ENCODE peak calls at places on chromosomes 1 and 21, in eight cellular contexts. One of them, this sample, is unnamed.

GRCh38 chr1:34831721-34832246 is 27.8 kb downstream of the SMIM12 start:
- DNase-seq in fibroblast of the aortic adventitia: no peak
- DNase-seq in activated B cell treated with CpG ODN at 0.5 μM for 24 hours: no peak
- DNase-seq in OCI-LY7: no peak
- DNase-seq in lower lobe of right lung: no peak
- DNase-seq in cardiac fibroblast: no peak
- DNase-seq in mesothelial cell of epicardium: peak
- DNase-seq in BJ: no peak
- DNase-seq in this sample: no peak

GRCh38 chr21:38121888-38122705 is 134.7 kb upstream of the KCNJ15 start:
- DNase-seq in fibroblast of the aortic adventitia: no peak
- DNase-seq in activated B cell treated with CpG ODN at 0.5 μM for 24 hours: no peak
- DNase-seq in OCI-LY7: no peak
- DNase-seq in lower lobe of right lung: no peak
- DNase-seq in cardiac fibroblast: no peak
- DNase-seq in mesothelial cell of epicardium: no peak
- DNase-seq in BJ: no peak
- DNase-seq in this sample: no peak

GRCh38 chr1:109050228-109050995 is 8.5 kb upstream of the WDR47 start:
- DNase-seq in fibroblast of the aortic adventitia: no peak
- DNase-seq in activated B cell treated with CpG ODN at 0.5 μM for 24 hours: no peak
- DNase-seq in OCI-LY7: no peak
- DNase-seq in lower lobe of right lung: no peak
- DNase-seq in cardiac fibroblast: no peak
- DNase-seq in mesothelial cell of epicardium: no peak
- DNase-seq in BJ: no peak
- DNase-seq in this sample: no peak

GRCh38 chr1:113021430-113022085 is 51.4 kb upstream of the LRIG2 start:
- DNase-seq in fibroblast of the aortic adventitia: peak
- DNase-seq in activated B cell treated with CpG ODN at 0.5 μM for 24 hours: no peak
- DNase-seq in OCI-LY7: no peak
- DNase-seq in lower lobe of right lung: no peak
- DNase-seq in cardiac fibroblast: peak
- DNase-seq in mesothelial cell of epicardium: no peak
- DNase-seq in BJ: peak
- DNase-seq in this sample: peak

GRCh38 chr1:169711469-169712308 is at the start of gene SELL:
- DNase-seq in fibroblast of the aortic adventitia: peak
- DNase-seq in activated B cell treated with CpG ODN at 0.5 μM for 24 hours: no peak
- DNase-seq in OCI-LY7: peak
- DNase-seq in lower lobe of right lung: no peak
- DNase-seq in cardiac fibroblast: peak
- DNase-seq in mesothelial cell of epicardium: peak
- DNase-seq in BJ: peak
- DNase-seq in this sample: no peak

GRCh38 chr1:201019321-201019977 is 4.1 kb downstream of the KIF21B start:
- DNase-seq in fibroblast of the aortic adventitia: peak
- DNase-seq in activated B cell treated with CpG ODN at 0.5 μM for 24 hours: peak
- DNase-seq in OCI-LY7: peak
- DNase-seq in lower lobe of right lung: peak
- DNase-seq in cardiac fibroblast: peak
- DNase-seq in mesothelial cell of epicardium: no peak
- DNase-seq in BJ: no peak
- DNase-seq in this sample: no peak

GRCh38 chr1:77265180-77265579 is 16.6 kb upstream of the AK5 start:
- DNase-seq in fibroblast of the aortic adventitia: no peak
- DNase-seq in activated B cell treated with CpG ODN at 0.5 μM for 24 hours: no peak
- DNase-seq in OCI-LY7: no peak
- DNase-seq in lower lobe of right lung: no peak
- DNase-seq in cardiac fibroblast: no peak
- DNase-seq in mesothelial cell of epicardium: no peak
- DNase-seq in BJ: no peak
- DNase-seq in this sample: no peak

GRCh38 chr1:15627343-15627988 is 10.2 kb downstream of the DDI2 start:
- DNase-seq in fibroblast of the aortic adventitia: no peak
- DNase-seq in activated B cell treated with CpG ODN at 0.5 μM for 24 hours: no peak
- DNase-seq in OCI-LY7: no peak
- DNase-seq in lower lobe of right lung: no peak
- DNase-seq in cardiac fibroblast: no peak
- DNase-seq in mesothelial cell of epicardium: no peak
- DNase-seq in BJ: peak
- DNase-seq in this sample: no peak

GRCh38 chr21:45534591-45535331 is 7.5 kb downstream of the SLC19A1 start:
- DNase-seq in fibroblast of the aortic adventitia: no peak
- DNase-seq in activated B cell treated with CpG ODN at 0.5 μM for 24 hours: no peak
- DNase-seq in OCI-LY7: no peak
- DNase-seq in lower lobe of right lung: peak
- DNase-seq in cardiac fibroblast: no peak
- DNase-seq in mesothelial cell of epicardium: peak
- DNase-seq in BJ: no peak
- DNase-seq in this sample: no peak

GRCh38 chr1:223144914-223145313 is 1.9 kb upstream of the TLR5 start:
- DNase-seq in fibroblast of the aortic adventitia: no peak
- DNase-seq in activated B cell treated with CpG ODN at 0.5 μM for 24 hours: no peak
- DNase-seq in OCI-LY7: no peak
- DNase-seq in lower lobe of right lung: no peak
- DNase-seq in cardiac fibroblast: no peak
- DNase-seq in mesothelial cell of epicardium: no peak
- DNase-seq in BJ: no peak
- DNase-seq in this sample: no peak

GRCh38 chr1:151144474-151145157 is 1.8 kb downstream of the SEMA6C start:
- DNase-seq in fibroblast of the aortic adventitia: peak
- DNase-seq in activated B cell treated with CpG ODN at 0.5 μM for 24 hours: no peak
- DNase-seq in OCI-LY7: no peak
- DNase-seq in lower lobe of right lung: no peak
- DNase-seq in cardiac fibroblast: no peak
- DNase-seq in mesothelial cell of epicardium: no peak
- DNase-seq in BJ: no peak
- DNase-seq in this sample: no peak

GRCh38 chr1:56820755-56821461 is 1.7 kb upstream of the FYB2 start:
- DNase-seq in fibroblast of the aortic adventitia: peak
- DNase-seq in activated B cell treated with CpG ODN at 0.5 μM for 24 hours: peak
- DNase-seq in OCI-LY7: peak
- DNase-seq in lower lobe of right lung: peak
- DNase-seq in cardiac fibroblast: peak
- DNase-seq in mesothelial cell of epicardium: peak
- DNase-seq in BJ: no peak
- DNase-seq in this sample: peak

GRCh38 chr1:26482921-26483320 is 10.7 kb downstream of the HMGN2 start:
- DNase-seq in fibroblast of the aortic adventitia: peak
- DNase-seq in activated B cell treated with CpG ODN at 0.5 μM for 24 hours: no peak
- DNase-seq in OCI-LY7: no peak
- DNase-seq in lower lobe of right lung: no peak
- DNase-seq in cardiac fibroblast: peak
- DNase-seq in mesothelial cell of epicardium: no peak
- DNase-seq in BJ: no peak
- DNase-seq in this sample: no peak

GRCh38 chr1:225319951-225320350 is 107.9 kb downstream of the LBR start:
- DNase-seq in fibroblast of the aortic adventitia: no peak
- DNase-seq in activated B cell treated with CpG ODN at 0.5 μM for 24 hours: no peak
- DNase-seq in OCI-LY7: no peak
- DNase-seq in lower lobe of right lung: no peak
- DNase-seq in cardiac fibroblast: peak
- DNase-seq in mesothelial cell of epicardium: no peak
- DNase-seq in BJ: no peak
- DNase-seq in this sample: no peak

GRCh38 chr1:37553927-37554808 is at the start of gene SNIP1:
- DNase-seq in fibroblast of the aortic adventitia: peak
- DNase-seq in activated B cell treated with CpG ODN at 0.5 μM for 24 hours: peak
- DNase-seq in OCI-LY7: peak
- DNase-seq in lower lobe of right lung: peak
- DNase-seq in cardiac fibroblast: peak
- DNase-seq in mesothelial cell of epicardium: peak
- DNase-seq in BJ: peak
- DNase-seq in this sample: peak

GRCh38 chr21:46229133-46229922 is 754 bp upstream of the LSS start:
- DNase-seq in fibroblast of the aortic adventitia: no peak
- DNase-seq in activated B cell treated with CpG ODN at 0.5 μM for 24 hours: no peak
- DNase-seq in OCI-LY7: no peak
- DNase-seq in lower lobe of right lung: peak
- DNase-seq in cardiac fibroblast: no peak
- DNase-seq in mesothelial cell of epicardium: peak
- DNase-seq in BJ: no peak
- DNase-seq in this sample: peak

GRCh38 chr1:159492575-159493323 is 43.1 kb downstream of the OR10J5 start:
- DNase-seq in fibroblast of the aortic adventitia: no peak
- DNase-seq in activated B cell treated with CpG ODN at 0.5 μM for 24 hours: no peak
- DNase-seq in OCI-LY7: no peak
- DNase-seq in lower lobe of right lung: no peak
- DNase-seq in cardiac fibroblast: peak
- DNase-seq in mesothelial cell of epicardium: no peak
- DNase-seq in BJ: no peak
- DNase-seq in this sample: no peak

GRCh38 chr1:25587290-25587689 is 29.3 kb upstream of the MAN1C1 start:
- DNase-seq in fibroblast of the aortic adventitia: no peak
- DNase-seq in activated B cell treated with CpG ODN at 0.5 μM for 24 hours: no peak
- DNase-seq in OCI-LY7: no peak
- DNase-seq in lower lobe of right lung: no peak
- DNase-seq in cardiac fibroblast: no peak
- DNase-seq in mesothelial cell of epicardium: no peak
- DNase-seq in BJ: no peak
- DNase-seq in this sample: no peak

GRCh38 chr1:245270063-245270462 is 115.3 kb downstream of the KIF26B start:
- DNase-seq in fibroblast of the aortic adventitia: no peak
- DNase-seq in activated B cell treated with CpG ODN at 0.5 μM for 24 hours: no peak
- DNase-seq in OCI-LY7: no peak
- DNase-seq in lower lobe of right lung: no peak
- DNase-seq in cardiac fibroblast: no peak
- DNase-seq in mesothelial cell of epicardium: no peak
- DNase-seq in BJ: no peak
- DNase-seq in this sample: no peak
- TF ChIP-seq CTCF in fibroblast of the aortic adventitia: no peak
- TF ChIP-seq CTCF in activated B cell treated with CpG ODN at 0.5 μM for 24 hours: no peak
- TF ChIP-seq CTCF in OCI-LY7: no peak
- TF ChIP-seq CTCF in lower lobe of right lung: no peak
- TF ChIP-seq CTCF in cardiac fibroblast: no peak
- TF ChIP-seq CTCF in mesothelial cell of epicardium: no peak
- TF ChIP-seq CTCF in BJ: no peak
- TF ChIP-seq CTCF in this sample: no peak

GRCh38 chr1:68496680-68497357 is at the start of gene DEPDC1:
- DNase-seq in fibroblast of the aortic adventitia: peak
- DNase-seq in activated B cell treated with CpG ODN at 0.5 μM for 24 hours: peak
- DNase-seq in OCI-LY7: peak
- DNase-seq in lower lobe of right lung: peak
- DNase-seq in cardiac fibroblast: peak
- DNase-seq in mesothelial cell of epicardium: peak
- DNase-seq in BJ: peak
- DNase-seq in this sample: peak
- TF ChIP-seq CTCF in fibroblast of the aortic adventitia: no peak
- TF ChIP-seq CTCF in activated B cell treated with CpG ODN at 0.5 μM for 24 hours: no peak
- TF ChIP-seq CTCF in OCI-LY7: no peak
- TF ChIP-seq CTCF in lower lobe of right lung: no peak
- TF ChIP-seq CTCF in cardiac fibroblast: no peak
- TF ChIP-seq CTCF in mesothelial cell of epicardium: no peak
- TF ChIP-seq CTCF in BJ: peak
- TF ChIP-seq CTCF in this sample: peak

GRCh38 chr21:31993826-31994791 is 121.3 kb downstream of the HUNK start:
- DNase-seq in fibroblast of the aortic adventitia: no peak
- DNase-seq in activated B cell treated with CpG ODN at 0.5 μM for 24 hours: no peak
- DNase-seq in OCI-LY7: no peak
- DNase-seq in lower lobe of right lung: no peak
- DNase-seq in cardiac fibroblast: no peak
- DNase-seq in mesothelial cell of epicardium: no peak
- DNase-seq in BJ: no peak
- DNase-seq in this sample: no peak

GRCh38 chr21:31987696-31988095 is 114.9 kb downstream of the HUNK start:
- DNase-seq in fibroblast of the aortic adventitia: no peak
- DNase-seq in activated B cell treated with CpG ODN at 0.5 μM for 24 hours: no peak
- DNase-seq in OCI-LY7: no peak
- DNase-seq in lower lobe of right lung: no peak
- DNase-seq in cardiac fibroblast: no peak
- DNase-seq in mesothelial cell of epicardium: no peak
- DNase-seq in BJ: no peak
- DNase-seq in this sample: no peak

GRCh38 chr21:31988492-31989285 is 115.9 kb downstream of the HUNK start:
- DNase-seq in fibroblast of the aortic adventitia: no peak
- DNase-seq in activated B cell treated with CpG ODN at 0.5 μM for 24 hours: no peak
- DNase-seq in OCI-LY7: no peak
- DNase-seq in lower lobe of right lung: no peak
- DNase-seq in cardiac fibroblast: peak
- DNase-seq in mesothelial cell of epicardium: no peak
- DNase-seq in BJ: no peak
- DNase-seq in this sample: no peak

GRCh38 chr21:31992391-31992790 is 119.6 kb downstream of the HUNK start:
- DNase-seq in fibroblast of the aortic adventitia: no peak
- DNase-seq in activated B cell treated with CpG ODN at 0.5 μM for 24 hours: no peak
- DNase-seq in OCI-LY7: no peak
- DNase-seq in lower lobe of right lung: no peak
- DNase-seq in cardiac fibroblast: no peak
- DNase-seq in mesothelial cell of epicardium: no peak
- DNase-seq in BJ: no peak
- DNase-seq in this sample: no peak

DNA sequence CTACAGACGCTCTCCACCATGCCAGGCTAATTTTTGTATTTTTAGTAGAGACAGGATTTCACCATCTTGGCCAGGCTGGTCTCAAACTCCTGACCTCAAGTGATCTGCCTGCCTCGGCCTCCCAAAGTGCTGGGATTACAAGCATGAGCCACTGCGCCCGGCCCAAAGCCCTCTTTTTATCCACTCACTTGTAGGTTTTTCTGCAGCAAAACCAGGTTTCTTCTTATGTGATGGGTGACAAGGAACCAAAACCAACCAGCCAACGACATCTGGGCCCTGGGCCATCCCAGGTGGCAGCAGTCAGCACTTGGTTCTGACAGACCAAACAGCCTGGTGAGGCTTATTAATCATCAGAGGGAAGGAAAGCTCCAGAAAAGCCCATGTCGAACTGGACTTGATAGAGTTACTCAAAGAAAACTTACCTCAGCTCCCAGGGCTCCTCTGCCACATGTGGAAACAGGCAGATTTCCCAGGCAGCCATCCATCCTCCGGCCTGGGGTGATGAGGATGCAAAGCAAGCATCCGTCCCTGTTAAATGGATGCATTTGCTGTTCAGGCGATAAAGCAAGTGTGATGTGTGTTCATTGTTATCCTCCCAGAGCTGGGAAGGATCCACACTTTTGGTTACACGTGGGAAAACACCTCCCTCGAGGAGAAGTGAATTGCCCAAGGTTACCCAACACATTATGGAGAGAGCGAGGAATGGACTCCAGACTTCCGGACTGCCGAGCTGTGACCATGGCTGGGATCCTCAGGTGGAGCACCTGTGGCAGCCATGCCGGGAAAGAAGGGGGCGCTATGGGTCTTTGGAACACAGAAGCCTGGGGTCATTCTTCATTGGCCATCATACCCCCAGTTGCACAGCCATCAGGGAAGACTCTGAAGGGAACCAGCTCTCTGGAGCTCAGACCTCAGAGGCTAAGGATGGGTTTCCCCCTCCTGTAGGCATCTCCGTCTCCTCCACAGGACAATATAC is 118.8 kb downstream of the HUNK start:
- DNase-seq in fibroblast of the aortic adventitia: no peak
- DNase-seq in activated B cell treated with CpG ODN at 0.5 μM for 24 hours: no peak
- DNase-seq in OCI-LY7: no peak
- DNase-seq in lower lobe of right lung: no peak
- DNase-seq in cardiac fibroblast: no peak
- DNase-seq in mesothelial cell of epicardium: no peak
- DNase-seq in BJ: no peak
- DNase-seq in this sample: no peak
- TF ChIP-seq CTCF in fibroblast of the aortic adventitia: no peak
- TF ChIP-seq CTCF in activated B cell treated with CpG ODN at 0.5 μM for 24 hours: no peak
- TF ChIP-seq CTCF in OCI-LY7: peak
- TF ChIP-seq CTCF in lower lobe of right lung: no peak
- TF ChIP-seq CTCF in cardiac fibroblast: no peak
- TF ChIP-seq CTCF in mesothelial cell of epicardium: no peak
- TF ChIP-seq CTCF in BJ: no peak
- TF ChIP-seq CTCF in this sample: peak

GRCh38 chr1:203286161-203286984 is 18.9 kb upstream of the BTG2 start:
- DNase-seq in fibroblast of the aortic adventitia: no peak
- DNase-seq in activated B cell treated with CpG ODN at 0.5 μM for 24 hours: peak
- DNase-seq in OCI-LY7: no peak
- DNase-seq in lower lobe of right lung: no peak
- DNase-seq in cardiac fibroblast: no peak
- DNase-seq in mesothelial cell of epicardium: no peak
- DNase-seq in BJ: no peak
- DNase-seq in this sample: no peak
- TF ChIP-seq CTCF in fibroblast of the aortic adventitia: no peak
- TF ChIP-seq CTCF in activated B cell treated with CpG ODN at 0.5 μM for 24 hours: no peak
- TF ChIP-seq CTCF in OCI-LY7: no peak
- TF ChIP-seq CTCF in lower lobe of right lung: no peak
- TF ChIP-seq CTCF in cardiac fibroblast: no peak
- TF ChIP-seq CTCF in mesothelial cell of epicardium: no peak
- TF ChIP-seq CTCF in BJ: no peak
- TF ChIP-seq CTCF in this sample: no peak

This sample was measured in D721Med.